ENCODE peak calls at places on chromosome 14, in ten cellular contexts. I is brain microvascular endothelial cell, S is endothelial cell, L is GM12865, R is glutamatergic neuron, T is fibroblast of mammary gland, B is cardiac muscle cell, Y is foreskin fibroblast, M is AG10803, E is PC-3. A is an unnamed sample.

GRCh38 chr14:69325646-69326265 is 65.8 kb downstream of the GALNT16 start:
- DNase-seq in E (peak), B (no peak), L (no peak), M (no peak), S (peak), I (no peak), Y (no peak), R (no peak), T (no peak), A (no peak)

GRCh38 chr14:75906680-75907280 is 75.0 kb downstream of the TGFB3 start:
- DNase-seq in L (peak), M (peak), T (peak), S (peak), R (peak), Y (peak), B (peak), E (peak), I (peak), A (peak)

GRCh38 chr14:60508707-60509437 is at the start of gene SIX6:
- DNase-seq in I (peak), R (peak), L (peak), M (peak), T (no peak), B (peak), Y (peak), S (peak), E (no peak), A (peak)

GRCh38 chr14:20789230-20789813 is 8.3 kb downstream of the RNASE6 start:
- DNase-seq in S (no peak), M (no peak), I (no peak), R (no peak), T (no peak), L (no peak), B (no peak), E (no peak), Y (no peak), A (no peak)

GRCh38 chr14:66426451-66426850 is 59.7 kb upstream of the CCDC196 start:
- DNase-seq in S (no peak), M (no peak), T (no peak), R (no peak), I (no peak), Y (no peak), E (no peak), L (no peak), B (no peak), A (no peak)

GRCh38 chr14:100279133-100279532 is 27.1 kb downstream of the SLC25A29 start:
- DNase-seq in I (no peak), Y (no peak), L (no peak), S (no peak), B (no peak), E (no peak), M (no peak), R (no peak), T (no peak), A (no peak)

GRCh38 chr14:63647696-63648410 is 6.2 kb upstream of the WDR89 start:
- DNase-seq in S (no peak), T (no peak), Y (no peak), E (no peak), L (no peak), B (no peak), R (no peak), I (no peak), M (peak), A (peak)

GRCh38 chr14:61516957-61517356 is 178.4 kb upstream of the HIF1A start:
- DNase-seq in B (no peak), I (no peak), M (peak), L (no peak), T (peak), Y (peak), S (no peak), R (no peak), E (peak), A (no peak)

GRCh38 chr14:66634876-66635275 is 126.9 kb downstream of the GPHN start:
- DNase-seq in S (no peak), B (peak), E (no peak), T (no peak), M (no peak), R (no peak), Y (no peak), I (no peak), L (no peak), A (no peak)

GRCh38 chr14:72804653-72805180 is 89.2 kb downstream of the DPF3 start:
- DNase-seq in L (no peak), R (no peak), B (no peak), E (no peak), Y (peak), M (no peak), T (no peak), I (no peak), S (no peak), A (no peak)

GRCh38 chr14:77616454-77617229 is at the start of gene SPTLC2:
- DNase-seq in M (peak), B (peak), Y (peak), L (peak), R (peak), E (peak), S (peak), T (peak), I (peak), A (peak)
- TF ChIP-seq CTCF in M (peak), B (no peak), Y (no peak), L (peak), R (no peak), E (peak), S (no peak), T (no peak), I (peak), A (no peak)

GRCh38 chr14:54675236-54676125 is 108.6 kb downstream of the SAMD4A start:
- DNase-seq in M (peak), B (no peak), Y (peak), L (no peak), E (no peak), S (no peak), R (no peak), T (no peak), I (no peak), A (no peak)
- TF ChIP-seq CTCF in M (no peak), B (no peak), Y (no peak), L (no peak), E (no peak), S (no peak), R (no peak), T (no peak), I (no peak), A (no peak)

DNA sequence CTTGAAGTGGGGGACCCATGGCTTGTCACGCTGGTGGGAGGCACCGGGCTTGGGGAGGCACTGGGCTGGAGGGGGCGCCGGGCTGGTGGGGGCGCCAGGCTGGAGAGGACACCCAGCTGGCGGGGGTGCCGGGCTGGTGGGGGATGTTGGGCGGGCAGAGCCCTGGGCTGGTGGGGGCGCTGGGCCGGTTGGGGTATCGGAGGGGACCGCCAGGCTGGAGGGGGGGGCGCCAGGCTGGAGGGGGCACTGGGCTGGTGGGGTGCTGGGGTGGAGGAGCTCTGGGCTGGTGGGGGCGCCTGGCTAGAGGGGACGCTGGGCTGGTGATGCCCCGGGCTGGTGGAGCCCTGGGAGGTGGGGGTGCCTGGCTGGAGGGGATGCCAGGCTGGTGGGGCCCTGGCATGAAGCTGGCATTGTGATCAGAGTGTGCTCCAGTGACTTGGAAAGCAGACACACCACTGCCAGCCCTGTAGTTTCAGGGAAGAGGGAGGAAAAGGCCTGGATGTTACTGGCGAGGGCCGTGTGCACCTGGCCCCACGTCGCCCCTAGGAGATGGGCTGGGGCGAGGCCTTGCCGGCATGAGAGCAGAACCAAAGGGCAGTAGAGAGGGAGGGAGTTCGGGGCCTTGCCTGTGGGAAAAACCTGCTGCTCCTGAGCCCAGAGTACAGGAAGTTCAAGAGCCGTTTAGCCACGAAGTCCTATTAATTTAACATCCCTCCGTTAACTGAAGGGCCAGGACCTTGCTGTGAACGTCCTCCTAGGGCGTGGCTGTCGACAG is 13.1 kb downstream of the TEDC1 start:
- DNase-seq in I (no peak), Y (no peak), E (no peak), T (no peak), M (no peak), S (no peak), R (no peak), L (no peak), B (no peak), A (no peak)
- TF ChIP-seq CTCF in I (no peak), Y (no peak), E (no peak), T (no peak), M (no peak), S (no peak), R (no peak), L (no peak), B (no peak), A (no peak)

GRCh38 chr14:56795284-56795622 is 15.0 kb downstream of the OTX2 start:
- DNase-seq in S (no peak), T (no peak), I (no peak), E (no peak), L (no peak), M (no peak), B (no peak), R (no peak), Y (no peak), A (no peak)
- TF ChIP-seq CTCF in S (no peak), T (no peak), I (no peak), E (no peak), L (no peak), M (no peak), B (no peak), R (no peak), Y (no peak), A (no peak)

GRCh38 chr14:56116128-56116900 is 1.9 kb upstream of the PELI2 start:
- DNase-seq in T (no peak), M (no peak), Y (no peak), B (no peak), S (no peak), L (no peak), R (no peak), I (no peak), E (no peak), A (peak)
- TF ChIP-seq CTCF in T (no peak), M (no peak), Y (no peak), B (no peak), S (no peak), L (no peak), R (no peak), I (no peak), E (no peak), A (no peak)

DNA sequence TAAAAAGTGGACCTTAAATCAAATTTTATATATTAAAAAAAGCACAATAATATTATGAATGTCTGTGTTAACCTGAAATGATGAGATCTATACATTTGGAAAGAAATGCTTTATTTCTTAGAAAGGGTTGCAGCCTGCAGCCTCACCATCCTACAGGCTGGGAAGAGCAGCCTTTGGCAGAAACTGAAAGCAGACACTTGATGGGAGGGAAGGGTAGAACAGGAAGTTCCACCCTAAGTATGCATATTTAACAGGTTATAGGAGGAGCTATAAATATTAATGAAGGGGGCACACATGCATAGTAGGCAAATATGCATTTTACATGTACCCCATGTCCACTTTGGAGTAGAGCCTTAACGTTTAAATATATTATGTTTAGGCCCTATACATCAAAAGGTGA is 498.0 kb downstream of the FLRT2 start:
- DNase-seq in E (no peak), T (no peak), I (no peak), L (no peak), B (no peak), R (no peak), M (no peak), S (no peak), Y (no peak), A (no peak)
- TF ChIP-seq CTCF in E (no peak), T (no peak), I (no peak), L (no peak), B (no peak), R (no peak), M (no peak), S (no peak), Y (no peak), A (no peak)

GRCh38 chr14:23629204-23629603 is 7.0 kb upstream of the DHRS2 start:
- DNase-seq in R (no peak), B (no peak), T (no peak), I (no peak), Y (no peak), E (no peak), S (no peak), L (no peak), M (no peak), A (no peak)

GRCh38 chr14:23629831-23630396 is 6.2 kb upstream of the DHRS2 start:
- DNase-seq in T (no peak), B (no peak), E (peak), I (no peak), L (no peak), R (no peak), M (no peak), S (no peak), Y (no peak), A (no peak)

GRCh38 chr14:23631234-23631633 is 4.9 kb upstream of the DHRS2 start:
- DNase-seq in M (no peak), E (no peak), R (no peak), Y (no peak), B (no peak), I (no peak), T (no peak), S (no peak), L (no peak), A (no peak)

GRCh38 chr14:23631702-23632460 is 4.3 kb upstream of the DHRS2 start:
- DNase-seq in M (peak), L (peak), T (peak), S (peak), E (peak), R (peak), B (peak), Y (peak), I (peak), A (peak)

GRCh38 chr14:23630687-23631086 is 5.5 kb upstream of the DHRS2 start:
- DNase-seq in S (no peak), L (no peak), Y (no peak), B (no peak), R (no peak), I (no peak), T (no peak), M (no peak), E (no peak), A (no peak)
- TF ChIP-seq CTCF in S (no peak), L (no peak), Y (no peak), B (no peak), R (no peak), I (no peak), T (no peak), M (no peak), E (no peak), A (no peak)

DNA sequence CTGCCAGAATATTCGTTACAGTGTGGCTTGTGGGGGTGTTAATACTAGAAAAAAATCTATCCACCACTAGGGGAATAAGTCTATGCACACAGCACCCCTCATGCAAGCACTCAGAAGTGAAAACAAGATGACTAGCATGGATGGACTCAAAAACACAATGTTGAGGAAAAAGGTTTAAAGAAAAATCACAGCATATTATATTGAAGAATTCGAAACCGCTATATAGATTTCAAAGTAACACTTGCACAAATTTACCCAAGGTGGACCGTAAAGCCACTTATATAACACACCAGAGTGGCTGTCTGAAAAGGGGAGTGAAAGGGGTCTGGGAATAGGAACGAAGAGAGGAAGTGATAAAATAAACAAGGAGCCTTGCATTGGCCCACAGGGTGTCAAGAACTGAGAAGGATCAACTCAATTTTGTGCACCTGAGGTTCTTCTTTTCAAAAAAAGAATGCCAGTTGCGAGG is 540 bp downstream of the ABCD4 start:
- DNase-seq in S (no peak), T (peak), R (no peak), E (peak), Y (peak), B (peak), L (peak), I (peak), M (peak), A (peak)
- TF ChIP-seq CTCF in S (peak), T (peak), R (peak), E (peak), Y (peak), B (peak), L (peak), I (peak), M (peak), A (peak)

GRCh38 chr14:90105756-90106155 is 44.0 kb downstream of the KCNK13 start:
- DNase-seq in L (no peak), M (no peak), R (no peak), E (no peak), Y (no peak), I (peak), B (no peak), S (no peak), T (no peak), A (no peak)

GRCh38 chr14:90107789-90108188 is 46.0 kb downstream of the KCNK13 start:
- DNase-seq in L (no peak), T (no peak), E (no peak), I (no peak), M (no peak), S (no peak), B (no peak), R (no peak), Y (no peak), A (no peak)

GRCh38 chr14:90111895-90112534 is 50.2 kb downstream of the KCNK13 start:
- DNase-seq in L (no peak), T (peak), R (no peak), S (no peak), B (no peak), M (peak), E (peak), I (peak), Y (peak), A (no peak)

GRCh38 chr14:90114554-90114953 is 52.8 kb downstream of the KCNK13 start:
- DNase-seq in B (peak), L (no peak), E (no peak), I (no peak), M (no peak), Y (no peak), S (peak), T (no peak), R (no peak), A (no peak)

GRCh38 chr14:90109858-90110257 is 48.1 kb downstream of the KCNK13 start:
- DNase-seq in S (peak), I (no peak), T (no peak), M (no peak), E (peak), Y (no peak), R (peak), B (no peak), L (no peak), A (peak)
- TF ChIP-seq CTCF in S (no peak), I (peak), T (peak), M (no peak), E (peak), Y (no peak), R (peak), B (peak), L (peak), A (no peak)

DNA sequence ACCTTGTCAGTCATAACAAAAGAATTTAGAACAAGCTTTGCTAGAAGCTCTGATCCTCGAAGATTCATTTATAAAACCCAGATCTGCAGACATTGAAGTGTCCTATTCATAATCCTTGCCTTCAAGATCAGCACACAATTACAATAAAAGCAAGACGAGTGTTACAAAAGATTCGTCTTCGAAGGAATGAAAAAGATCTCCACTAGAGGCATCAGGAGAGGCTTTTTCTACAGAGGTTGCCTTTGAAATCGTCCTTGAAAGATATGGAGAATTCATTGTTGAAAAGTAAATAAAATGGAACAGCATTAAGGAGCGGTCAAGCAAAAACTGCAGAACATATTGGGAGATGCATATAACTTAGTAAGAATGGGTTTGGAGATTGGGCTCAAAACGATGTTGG is 146.4 kb downstream of the BMP4 start:
- DNase-seq in R (no peak), I (no peak), B (no peak), Y (no peak), M (no peak), S (no peak), E (no peak), L (no peak), T (no peak), A (no peak)
- TF ChIP-seq CTCF in R (no peak), I (no peak), B (no peak), Y (no peak), M (no peak), S (no peak), E (no peak), L (no peak), T (no peak), A (no peak)

A was measured in activated CD8-positive, alpha-beta T cell treated with anti-CD3 and anti-CD28 coated beads for 36 hours.